ENCODE peak calls at places on chromosomes 12 and 14, in nine cellular contexts. One of them, this sample, is unnamed.

GRCh38 chr12:131836193-131836592 is 8.0 kb downstream of the MMP17 start:
- DNase-seq in cardiac fibroblast: peak; percentile 43
- DNase-seq in M059J: no peak
- DNase-seq in aorta: no peak
- DNase-seq in pons: no peak
- DNase-seq in MCF 10A: no peak
- DNase-seq in pulmonary artery endothelial cell: no peak
- DNase-seq in AG10803: no peak
- DNase-seq in nephron progenitor cell: no peak
- DNase-seq in this sample: no peak

GRCh38 chr12:9798008-9798619 is 29.2 kb upstream of the KLRF1 start:
- DNase-seq in AG10803: peak; percentile 36
- DNase-seq in MCF 10A: peak; percentile 74
- DNase-seq in pulmonary artery endothelial cell: peak; percentile 57
- DNase-seq in nephron progenitor cell: peak; percentile 29
- DNase-seq in M059J: peak; percentile 79
- DNase-seq in cardiac fibroblast: peak; percentile 65
- DNase-seq in aorta: no peak
- DNase-seq in pons: peak; percentile 57
- DNase-seq in this sample: no peak

GRCh38 chr14:56400426-56400825 is 179.2 kb upstream of the TMEM260 start:
- DNase-seq in aorta: no peak
- DNase-seq in M059J: no peak
- DNase-seq in MCF 10A: no peak
- DNase-seq in nephron progenitor cell: no peak
- DNase-seq in cardiac fibroblast: peak; percentile 48
- DNase-seq in pulmonary artery endothelial cell: no peak
- DNase-seq in AG10803: no peak
- DNase-seq in pons: no peak
- DNase-seq in this sample: no peak

GRCh38 chr12:106096376-106096775 is 42.4 kb downstream of the NUAK1 start:
- DNase-seq in cardiac fibroblast: no peak
- DNase-seq in pulmonary artery endothelial cell: no peak
- DNase-seq in AG10803: peak; percentile 80
- DNase-seq in pons: no peak
- DNase-seq in M059J: no peak
- DNase-seq in aorta: no peak
- DNase-seq in MCF 10A: no peak
- DNase-seq in nephron progenitor cell: no peak
- DNase-seq in this sample: no peak

GRCh38 chr14:24274101-24274543 is 2.7 kb upstream of the RABGGTA start:
- DNase-seq in AG10803: no peak
- DNase-seq in MCF 10A: peak; percentile 95
- DNase-seq in pulmonary artery endothelial cell: no peak
- DNase-seq in pons: peak; percentile 87
- DNase-seq in nephron progenitor cell: no peak
- DNase-seq in cardiac fibroblast: no peak
- DNase-seq in M059J: peak; percentile 26
- DNase-seq in aorta: no peak
- DNase-seq in this sample: no peak

GRCh38 chr14:52834440-52834842 is 43.0 kb upstream of the GNPNAT1 start:
- DNase-seq in MCF 10A: peak; percentile 75
- DNase-seq in nephron progenitor cell: no peak
- DNase-seq in cardiac fibroblast: peak; percentile 79
- DNase-seq in pulmonary artery endothelial cell: peak; percentile 35
- DNase-seq in pons: no peak
- DNase-seq in AG10803: peak; percentile 78
- DNase-seq in aorta: no peak
- DNase-seq in M059J: peak; percentile 82
- DNase-seq in this sample: peak; percentile 55

GRCh38 chr14:87869619-87870583 is 123.1 kb downstream of the GALC start:
- DNase-seq in cardiac fibroblast: no peak
- DNase-seq in nephron progenitor cell: no peak
- DNase-seq in pulmonary artery endothelial cell: no peak
- DNase-seq in M059J: peak; percentile 48
- DNase-seq in pons: no peak
- DNase-seq in MCF 10A: peak; percentile 87
- DNase-seq in AG10803: peak; percentile 74
- DNase-seq in aorta: no peak
- DNase-seq in this sample: no peak

GRCh38 chr12:70576341-70577282 is 60.6 kb downstream of the PTPRB start:
- DNase-seq in M059J: peak; percentile 75
- DNase-seq in cardiac fibroblast: peak; percentile 91
- DNase-seq in AG10803: peak; percentile 89
- DNase-seq in aorta: no peak
- DNase-seq in MCF 10A: peak; percentile 81
- DNase-seq in pons: peak; percentile 95
- DNase-seq in pulmonary artery endothelial cell: peak; percentile 20
- DNase-seq in nephron progenitor cell: peak; percentile 16
- DNase-seq in this sample: peak; percentile 65

GRCh38 chr12:3777206-3777809 is 24.4 kb upstream of the CRACR2A start:
- DNase-seq in aorta: no peak
- DNase-seq in M059J: peak; percentile 32
- DNase-seq in MCF 10A: peak; percentile 58
- DNase-seq in AG10803: peak; percentile 50
- DNase-seq in pons: peak; percentile 50
- DNase-seq in pulmonary artery endothelial cell: peak; percentile 11
- DNase-seq in nephron progenitor cell: peak; percentile 6
- DNase-seq in cardiac fibroblast: peak; percentile 67
- DNase-seq in this sample: no peak

GRCh38 chr12:57772429-57773322 is at the start of gene EEF1AKMT3:
- DNase-seq in AG10803: peak; percentile 41
- DNase-seq in pons: no peak
- DNase-seq in aorta: peak; percentile 90
- DNase-seq in cardiac fibroblast: peak; percentile 53
- DNase-seq in nephron progenitor cell: peak; percentile 69
- DNase-seq in pulmonary artery endothelial cell: no peak
- DNase-seq in MCF 10A: peak; percentile 66
- DNase-seq in M059J: peak; percentile 64
- DNase-seq in this sample: no peak

GRCh38 chr12:96448287-96448686 is 41.1 kb upstream of the CFAP54 start:
- DNase-seq in M059J: peak; percentile 89
- DNase-seq in cardiac fibroblast: peak; percentile 46
- DNase-seq in pulmonary artery endothelial cell: no peak
- DNase-seq in AG10803: no peak
- DNase-seq in MCF 10A: peak; percentile 30
- DNase-seq in nephron progenitor cell: no peak
- DNase-seq in aorta: no peak
- DNase-seq in pons: no peak
- DNase-seq in this sample: no peak

GRCh38 chr14:69571879-69572633 is 2.6 kb downstream of the CCDC177 start:
- DNase-seq in pulmonary artery endothelial cell: no peak
- DNase-seq in aorta: peak; percentile 73
- DNase-seq in M059J: no peak
- DNase-seq in pons: no peak
- DNase-seq in MCF 10A: no peak
- DNase-seq in nephron progenitor cell: no peak
- DNase-seq in cardiac fibroblast: peak; percentile 33
- DNase-seq in AG10803: no peak
- DNase-seq in this sample: no peak

GRCh38 chr14:94388027-94388895 is at the start of gene SERPINA1:
- DNase-seq in pons: no peak
- DNase-seq in cardiac fibroblast: no peak
- DNase-seq in aorta: no peak
- DNase-seq in M059J: peak; percentile 77
- DNase-seq in nephron progenitor cell: no peak
- DNase-seq in AG10803: no peak
- DNase-seq in pulmonary artery endothelial cell: no peak
- DNase-seq in MCF 10A: peak; percentile 91
- DNase-seq in this sample: no peak

GRCh38 chr14:35438910-35439713 is 34.6 kb upstream of the NFKBIA start:
- DNase-seq in AG10803: no peak
- DNase-seq in pons: no peak
- DNase-seq in cardiac fibroblast: peak; percentile 22
- DNase-seq in M059J: no peak
- DNase-seq in nephron progenitor cell: no peak
- DNase-seq in MCF 10A: peak; percentile 20
- DNase-seq in pulmonary artery endothelial cell: no peak
- DNase-seq in aorta: no peak
- DNase-seq in this sample: no peak

GRCh38 chr12:116368196-116369194 is 91.0 kb upstream of the MED13L start:
- DNase-seq in cardiac fibroblast: no peak
- DNase-seq in M059J: no peak
- DNase-seq in aorta: no peak
- DNase-seq in nephron progenitor cell: no peak
- DNase-seq in AG10803: no peak
- DNase-seq in pulmonary artery endothelial cell: no peak
- DNase-seq in MCF 10A: no peak
- DNase-seq in pons: no peak
- DNase-seq in this sample: peak; percentile 55

GRCh38 chr12:132766380-132767085 is 4.9 kb upstream of the ANKLE2 start:
- DNase-seq in cardiac fibroblast: peak; percentile 66
- DNase-seq in aorta: no peak
- DNase-seq in nephron progenitor cell: no peak
- DNase-seq in AG10803: peak; percentile 11
- DNase-seq in M059J: peak; percentile 11
- DNase-seq in MCF 10A: no peak
- DNase-seq in pons: no peak
- DNase-seq in pulmonary artery endothelial cell: no peak
- DNase-seq in this sample: no peak

GRCh38 chr12:107404981-107405380 is 280.6 kb upstream of the PWP1 start:
- DNase-seq in AG10803: peak; percentile 21
- DNase-seq in aorta: no peak
- DNase-seq in MCF 10A: peak; percentile 62
- DNase-seq in nephron progenitor cell: no peak
- DNase-seq in pons: no peak
- DNase-seq in M059J: peak; percentile 67
- DNase-seq in pulmonary artery endothelial cell: no peak
- DNase-seq in cardiac fibroblast: no peak
- DNase-seq in this sample: no peak

GRCh38 chr12:108495054-108495453 is 20.0 kb upstream of the FICD start:
- DNase-seq in pons: no peak
- DNase-seq in pulmonary artery endothelial cell: no peak
- DNase-seq in MCF 10A: peak; percentile 66
- DNase-seq in M059J: peak; percentile 43
- DNase-seq in nephron progenitor cell: peak; percentile 48
- DNase-seq in AG10803: no peak
- DNase-seq in aorta: no peak
- DNase-seq in cardiac fibroblast: peak; percentile 17
- DNase-seq in this sample: peak; percentile 14

GRCh38 chr12:5648692-5649338 is 216.9 kb downstream of the NTF3 start:
- DNase-seq in MCF 10A: no peak
- DNase-seq in M059J: peak; percentile 50
- DNase-seq in aorta: no peak
- DNase-seq in pons: peak; percentile 14
- DNase-seq in AG10803: peak; percentile 57
- DNase-seq in pulmonary artery endothelial cell: no peak
- DNase-seq in nephron progenitor cell: peak; percentile 44
- DNase-seq in cardiac fibroblast: peak; percentile 4
- DNase-seq in this sample: no peak

GRCh38 chr12:41907036-41907435 is 237.6 kb downstream of the GXYLT1 start:
- DNase-seq in nephron progenitor cell: no peak
- DNase-seq in aorta: peak; percentile 62
- DNase-seq in AG10803: no peak
- DNase-seq in MCF 10A: no peak
- DNase-seq in M059J: no peak
- DNase-seq in pons: no peak
- DNase-seq in pulmonary artery endothelial cell: no peak
- DNase-seq in cardiac fibroblast: no peak
- DNase-seq in this sample: no peak

GRCh38 chr14:75969126-75969525 is 12.7 kb downstream of the TGFB3 start:
- DNase-seq in MCF 10A: no peak
- DNase-seq in pulmonary artery endothelial cell: no peak
- DNase-seq in aorta: no peak
- DNase-seq in pons: no peak
- DNase-seq in AG10803: no peak
- DNase-seq in M059J: no peak
- DNase-seq in nephron progenitor cell: no peak
- DNase-seq in cardiac fibroblast: no peak
- DNase-seq in this sample: no peak

GRCh38 chr14:38309522-38310262 is 53.8 kb upstream of the CLEC14A start:
- DNase-seq in MCF 10A: no peak
- DNase-seq in cardiac fibroblast: peak; percentile 62
- DNase-seq in AG10803: no peak
- DNase-seq in pulmonary artery endothelial cell: no peak
- DNase-seq in aorta: no peak
- DNase-seq in nephron progenitor cell: no peak
- DNase-seq in M059J: no peak
- DNase-seq in pons: no peak
- DNase-seq in this sample: no peak

GRCh38 chr14:106556665-106557289 is 1030.4 kb downstream of the TMEM121 start:
- DNase-seq in pons: no peak
- DNase-seq in AG10803: no peak
- DNase-seq in MCF 10A: peak; percentile 68
- DNase-seq in M059J: peak; percentile 10
- DNase-seq in pulmonary artery endothelial cell: no peak
- DNase-seq in nephron progenitor cell: no peak
- DNase-seq in aorta: no peak
- DNase-seq in cardiac fibroblast: no peak
- DNase-seq in this sample: no peak

GRCh38 chr12:104419717-104420116 is 37.0 kb upstream of the CHST11 start:
- DNase-seq in cardiac fibroblast: no peak
- DNase-seq in pulmonary artery endothelial cell: no peak
- DNase-seq in M059J: no peak
- DNase-seq in pons: no peak
- DNase-seq in AG10803: no peak
- DNase-seq in nephron progenitor cell: no peak
- DNase-seq in MCF 10A: no peak
- DNase-seq in aorta: no peak
- DNase-seq in this sample: no peak

GRCh38 chr12:51186465-51186864 is 13.5 kb upstream of the TFCP2 start:
- DNase-seq in AG10803: no peak
- DNase-seq in aorta: no peak
- DNase-seq in pulmonary artery endothelial cell: no peak
- DNase-seq in nephron progenitor cell: no peak
- DNase-seq in cardiac fibroblast: no peak
- DNase-seq in MCF 10A: no peak
- DNase-seq in M059J: no peak
- DNase-seq in pons: no peak
- DNase-seq in this sample: no peak

GRCh38 chr14:62914025-62914424 is 131.2 kb downstream of the KCNH5 start:
- DNase-seq in cardiac fibroblast: no peak
- DNase-seq in aorta: no peak
- DNase-seq in AG10803: no peak
- DNase-seq in MCF 10A: peak; percentile 6
- DNase-seq in pons: no peak
- DNase-seq in pulmonary artery endothelial cell: no peak
- DNase-seq in M059J: peak; percentile 13
- DNase-seq in nephron progenitor cell: no peak
- DNase-seq in this sample: no peak

GRCh38 chr12:111453071-111453989 is 47.6 kb downstream of the SH2B3 start:
- DNase-seq in cardiac fibroblast: no peak
- DNase-seq in pons: peak; percentile 78
- DNase-seq in M059J: no peak
- DNase-seq in aorta: no peak
- DNase-seq in MCF 10A: no peak
- DNase-seq in AG10803: no peak
- DNase-seq in nephron progenitor cell: no peak
- DNase-seq in pulmonary artery endothelial cell: no peak
- DNase-seq in this sample: no peak

GRCh38 chr12:116169071-116169470 is 108.4 kb downstream of the MED13L start:
- DNase-seq in cardiac fibroblast: no peak
- DNase-seq in AG10803: no peak
- DNase-seq in aorta: no peak
- DNase-seq in M059J: no peak
- DNase-seq in nephron progenitor cell: no peak
- DNase-seq in MCF 10A: no peak
- DNase-seq in pulmonary artery endothelial cell: no peak
- DNase-seq in pons: no peak
- DNase-seq in this sample: no peak

GRCh38 chr12:80936642-80937390 is 918 bp downstream of the LIN7A start:
- DNase-seq in MCF 10A: peak; percentile 34
- DNase-seq in nephron progenitor cell: peak; percentile 65
- DNase-seq in cardiac fibroblast: peak; percentile 52
- DNase-seq in M059J: peak; percentile 22
- DNase-seq in pulmonary artery endothelial cell: no peak
- DNase-seq in AG10803: peak; percentile 41
- DNase-seq in aorta: peak; percentile 81
- DNase-seq in pons: no peak
- DNase-seq in this sample: no peak

GRCh38 chr12:8466171-8466692 is 10.5 kb downstream of the CLEC6A start:
- DNase-seq in pulmonary artery endothelial cell: no peak
- DNase-seq in pons: no peak
- DNase-seq in M059J: no peak
- DNase-seq in aorta: no peak
- DNase-seq in cardiac fibroblast: no peak
- DNase-seq in MCF 10A: no peak
- DNase-seq in nephron progenitor cell: no peak
- DNase-seq in AG10803: no peak
- DNase-seq in this sample: no peak

GRCh38 chr12:115953450-115953849 is 324.0 kb downstream of the MED13L start:
- DNase-seq in pulmonary artery endothelial cell: no peak
- DNase-seq in AG10803: peak; percentile 17
- DNase-seq in cardiac fibroblast: no peak
- DNase-seq in pons: no peak
- DNase-seq in nephron progenitor cell: no peak
- DNase-seq in M059J: no peak
- DNase-seq in MCF 10A: no peak
- DNase-seq in aorta: no peak
- DNase-seq in this sample: no peak

This sample was measured in foreskin melanocyte.